ENCODE peak calls at places on chromosomes 4 and X, in eight cellular contexts. One of them, this sample, is unnamed.

GRCh38 chrX:39896951-39897740 is 200.6 kb downstream of the BCOR start:
- DNase-seq in GM19239: no peak
- DNase-seq in endothelial cell: peak
- DNase-seq in NCI-H146: peak
- DNase-seq in right atrium auricular region: no peak
- DNase-seq in non-pigmented ciliary epithelial cell: peak
- DNase-seq in NCI-H510A: no peak
- DNase-seq in HEK293T: peak
- DNase-seq in this sample: no peak

GRCh38 chr4:76562851-76563803 is 128.1 kb downstream of the SHROOM3 start:
- DNase-seq in GM19239: no peak
- DNase-seq in endothelial cell: no peak
- DNase-seq in NCI-H146: peak
- DNase-seq in right atrium auricular region: no peak
- DNase-seq in non-pigmented ciliary epithelial cell: no peak
- DNase-seq in NCI-H510A: peak
- DNase-seq in HEK293T: no peak
- DNase-seq in this sample: no peak

GRCh38 chr4:93203708-93204107 is 624.8 kb upstream of the ATOH1 start:
- DNase-seq in GM19239: no peak
- DNase-seq in endothelial cell: no peak
- DNase-seq in NCI-H146: no peak
- DNase-seq in right atrium auricular region: no peak
- DNase-seq in non-pigmented ciliary epithelial cell: no peak
- DNase-seq in NCI-H510A: no peak
- DNase-seq in HEK293T: peak
- DNase-seq in this sample: no peak

GRCh38 chrX:23383411-23383810 is 48.8 kb downstream of the PTCHD1 start:
- DNase-seq in GM19239: no peak
- DNase-seq in endothelial cell: no peak
- DNase-seq in NCI-H146: no peak
- DNase-seq in right atrium auricular region: no peak
- DNase-seq in non-pigmented ciliary epithelial cell: no peak
- DNase-seq in NCI-H510A: no peak
- DNase-seq in HEK293T: no peak
- DNase-seq in this sample: no peak

GRCh38 chr4:32858971-32859370 is 2138.8 kb downstream of the PCDH7 start:
- DNase-seq in GM19239: no peak
- DNase-seq in endothelial cell: no peak
- DNase-seq in NCI-H146: peak
- DNase-seq in right atrium auricular region: no peak
- DNase-seq in non-pigmented ciliary epithelial cell: peak
- DNase-seq in NCI-H510A: no peak
- DNase-seq in HEK293T: no peak
- DNase-seq in this sample: no peak

GRCh38 chr4:16413794-16414555 is 187.7 kb upstream of the TAPT1 start:
- DNase-seq in GM19239: no peak
- DNase-seq in endothelial cell: no peak
- DNase-seq in NCI-H146: no peak
- DNase-seq in right atrium auricular region: no peak
- DNase-seq in non-pigmented ciliary epithelial cell: no peak
- DNase-seq in NCI-H510A: no peak
- DNase-seq in HEK293T: no peak
- DNase-seq in this sample: no peak

GRCh38 chr4:94403735-94404134 is 48.0 kb upstream of the PDLIM5 start:
- DNase-seq in GM19239: no peak
- DNase-seq in endothelial cell: no peak
- DNase-seq in NCI-H146: no peak
- DNase-seq in right atrium auricular region: no peak
- DNase-seq in non-pigmented ciliary epithelial cell: no peak
- DNase-seq in NCI-H510A: no peak
- DNase-seq in HEK293T: no peak
- DNase-seq in this sample: no peak

GRCh38 chr4:23135792-23136645 is 443.3 kb downstream of the GBA3 start:
- DNase-seq in GM19239: no peak
- DNase-seq in endothelial cell: peak
- DNase-seq in NCI-H146: peak
- DNase-seq in right atrium auricular region: no peak
- DNase-seq in non-pigmented ciliary epithelial cell: peak
- DNase-seq in NCI-H510A: no peak
- DNase-seq in HEK293T: peak
- DNase-seq in this sample: no peak

GRCh38 chr4:169658196-169658595 is 37.8 kb downstream of the CLCN3 start:
- DNase-seq in GM19239: no peak
- DNase-seq in endothelial cell: no peak
- DNase-seq in NCI-H146: no peak
- DNase-seq in right atrium auricular region: no peak
- DNase-seq in non-pigmented ciliary epithelial cell: no peak
- DNase-seq in NCI-H510A: no peak
- DNase-seq in HEK293T: no peak
- DNase-seq in this sample: no peak

GRCh38 chr4:153143527-153144348 is 60.5 kb upstream of the TRIM2 start:
- DNase-seq in GM19239: no peak
- DNase-seq in endothelial cell: no peak
- DNase-seq in NCI-H146: no peak
- DNase-seq in right atrium auricular region: no peak
- DNase-seq in non-pigmented ciliary epithelial cell: no peak
- DNase-seq in NCI-H510A: no peak
- DNase-seq in HEK293T: no peak
- DNase-seq in this sample: no peak

GRCh38 chrX:153864561-153865320 is 21.2 kb downstream of the L1CAM start:
- DNase-seq in GM19239: no peak
- DNase-seq in endothelial cell: no peak
- DNase-seq in NCI-H146: no peak
- DNase-seq in right atrium auricular region: no peak
- DNase-seq in non-pigmented ciliary epithelial cell: no peak
- DNase-seq in NCI-H510A: no peak
- DNase-seq in HEK293T: no peak
- DNase-seq in this sample: no peak

GRCh38 chr4:4693755-4694295 is 152.0 kb upstream of the STX18 start:
- DNase-seq in GM19239: no peak
- DNase-seq in endothelial cell: no peak
- DNase-seq in NCI-H146: no peak
- DNase-seq in right atrium auricular region: no peak
- DNase-seq in non-pigmented ciliary epithelial cell: no peak
- DNase-seq in NCI-H510A: no peak
- DNase-seq in HEK293T: no peak
- DNase-seq in this sample: no peak

GRCh38 chrX:374566-374965 is 12.1 kb downstream of the PPP2R3B start:
- DNase-seq in GM19239: no peak
- DNase-seq in endothelial cell: no peak
- DNase-seq in NCI-H146: no peak
- DNase-seq in right atrium auricular region: no peak
- DNase-seq in non-pigmented ciliary epithelial cell: no peak
- DNase-seq in NCI-H510A: no peak
- DNase-seq in HEK293T: no peak
- DNase-seq in this sample: no peak

GRCh38 chrX:136835761-136836160 is 44.8 kb downstream of the RBMX start:
- DNase-seq in GM19239: no peak
- DNase-seq in endothelial cell: no peak
- DNase-seq in NCI-H146: no peak
- DNase-seq in right atrium auricular region: no peak
- DNase-seq in non-pigmented ciliary epithelial cell: no peak
- DNase-seq in NCI-H510A: no peak
- DNase-seq in HEK293T: no peak
- DNase-seq in this sample: no peak

GRCh38 chr4:1045193-1045594 is 33.8 kb downstream of the FGFRL1 start:
- DNase-seq in GM19239: no peak
- DNase-seq in endothelial cell: no peak
- DNase-seq in NCI-H146: no peak
- DNase-seq in right atrium auricular region: no peak
- DNase-seq in non-pigmented ciliary epithelial cell: no peak
- DNase-seq in NCI-H510A: no peak
- DNase-seq in HEK293T: no peak
- DNase-seq in this sample: no peak

GRCh38 chr4:32930700-32931099 is 2210.5 kb downstream of the PCDH7 start:
- DNase-seq in GM19239: no peak
- DNase-seq in endothelial cell: no peak
- DNase-seq in NCI-H146: no peak
- DNase-seq in right atrium auricular region: no peak
- DNase-seq in non-pigmented ciliary epithelial cell: no peak
- DNase-seq in NCI-H510A: no peak
- DNase-seq in HEK293T: no peak
- DNase-seq in this sample: no peak

This sample was measured in posterior cingulate gyrus.